ENCODE peak calls at places on chromosomes 4 and X, in six cellular contexts. F, W, B, J, Q and U are unnamed samples.
A peak's percentile ranks its signal among the peaks of the same experiment; 100 is the strongest.

GRCh38 chr4:13559414-13559813 is 15.1 kb upstream of the NKX3-2 start:
- DNase-seq in F (no peak), W (peak; percentile 76), B (no peak), J (no peak), Q (no peak), U (no peak)

GRCh38 chrX:24294619-24295018 is 19.2 kb downstream of the SUPT20HL2 start:
- DNase-seq in F (no peak), W (no peak), B (no peak), J (no peak), Q (no peak), U (no peak)

GRCh38 chr4:40722576-40723161 is 27.1 kb upstream of the NSUN7 start:
- DNase-seq in F (no peak), W (no peak), B (no peak), J (no peak), Q (no peak), U (no peak)

GRCh38 chr4:14790487-14790886 is 211.8 kb upstream of the CPEB2 start:
- DNase-seq in F (no peak), W (no peak), B (no peak), J (no peak), Q (no peak), U (no peak)

GRCh38 chr4:988726-989721 is 2.2 kb downstream of the IDUA start:
- DNase-seq in F (no peak), W (no peak), B (no peak), J (peak; percentile 5), Q (no peak), U (no peak)

GRCh38 chrX:154719132-154719675 is 31.7 kb downstream of the GAB3 start:
- DNase-seq in F (no peak), W (peak; percentile 81), B (no peak), J (no peak), Q (no peak), U (no peak)

GRCh38 chr4:128565565-128566186 is 243.8 kb upstream of the JADE1 start:
- DNase-seq in F (no peak), W (no peak), B (peak; percentile 69), J (no peak), Q (no peak), U (no peak)

GRCh38 chrX:1481636-1482529 is 29.2 kb upstream of the ASMTL start:
- DNase-seq in F (peak; percentile 55), W (peak; percentile 51), B (peak; percentile 71), J (no peak), Q (peak; percentile 38), U (no peak)

GRCh38 chr4:47337893-47338292 is 125.6 kb downstream of the COMMD8 start:
- DNase-seq in F (no peak), W (no peak), B (no peak), J (no peak), Q (no peak), U (no peak)